ENCODE peak calls at places on chromosomes 16 and 17, in eight cellular contexts. W is GM12878; B is stomach; Z is ovary; I is sigmoid colon; X is kidney; T is testis; Q is CD8-positive, alpha-beta memory T cell. J is an unnamed sample.

GRCh38 chr16:3520398-3520797 is 19.6 kb downstream of the CLUAP1 start:
- DNase-seq in W (no peak), B (no peak), Z (no peak), I (peak; percentile 60), X (no peak), T (no peak), Q (no peak), J (no peak)

GRCh38 chr17:39928868-39929651 is 1.5 kb downstream of the LRRC3C start:
- DNase-seq in W (no peak), B (no peak), Z (no peak), I (no peak), X (no peak), T (no peak), Q (no peak), J (no peak)

GRCh38 chr16:87317766-87318121 is 552 bp upstream of the C16orf95 start:
- DNase-seq in W (no peak), B (peak; percentile 53), Z (peak; percentile 52), I (peak; percentile 84), X (peak; percentile 81), T (peak; percentile 69), Q (peak; percentile 67), J (peak; percentile 68)

GRCh38 chr17:12600349-12600748 is 65.3 kb upstream of the MYOCD start:
- DNase-seq in W (no peak), B (no peak), Z (no peak), I (no peak), X (no peak), T (no peak), Q (no peak), J (no peak)

GRCh38 chr17:81337449-81337848 is 42.3 kb upstream of the SLC38A10 start:
- DNase-seq in W (no peak), B (peak; percentile 81), Z (no peak), I (peak; percentile 64), X (peak; percentile 73), T (no peak), Q (no peak), J (no peak)

GRCh38 chr17:42165751-42166150 is 11.0 kb upstream of the RAB5C start:
- DNase-seq in W (no peak), B (no peak), Z (no peak), I (no peak), X (no peak), T (no peak), Q (no peak), J (no peak)

GRCh38 chr16:69055003-69055402 is 50.5 kb upstream of the HAS3 start:
- DNase-seq in W (no peak), B (no peak), Z (no peak), I (peak; percentile 2), X (no peak), T (no peak), Q (no peak), J (no peak)

GRCh38 chr16:69443809-69444611 is 19.6 kb downstream of the CYB5B start:
- DNase-seq in W (no peak), B (no peak), Z (peak; percentile 32), I (peak; percentile 84), X (no peak), T (peak; percentile 22), Q (no peak), J (no peak)

GRCh38 chr17:63740464-63741181 is 976 bp downstream of the STRADA start:
- DNase-seq in W (no peak), B (no peak), Z (no peak), I (no peak), X (no peak), T (no peak), Q (no peak), J (no peak)

GRCh38 chr16:85090873-85091521 is 21.3 kb downstream of the CIBAR2 start:
- DNase-seq in W (no peak), B (no peak), Z (no peak), I (no peak), X (no peak), T (no peak), Q (no peak), J (no peak)

GRCh38 chr16:85517780-85518179 is 95.3 kb upstream of the GSE1 start:
- DNase-seq in W (no peak), B (no peak), Z (no peak), I (no peak), X (peak; percentile 54), T (no peak), Q (no peak), J (no peak)

GRCh38 chr17:75983501-75984181 is 4.6 kb downstream of the TEN1 start:
- DNase-seq in W (no peak), B (peak; percentile 56), Z (no peak), I (no peak), X (peak; percentile 79), T (peak; percentile 61), Q (no peak), J (peak; percentile 62)

GRCh38 chr16:68985855-68986254 is 119.6 kb upstream of the HAS3 start:
- DNase-seq in W (no peak), B (no peak), Z (peak; percentile 30), I (no peak), X (no peak), T (no peak), Q (no peak), J (no peak)

GRCh38 chr16:28260193-28260592 is 32.1 kb upstream of the SBK1 start:
- DNase-seq in W (no peak), B (no peak), Z (no peak), I (no peak), X (no peak), T (no peak), Q (no peak), J (no peak)

DNA sequence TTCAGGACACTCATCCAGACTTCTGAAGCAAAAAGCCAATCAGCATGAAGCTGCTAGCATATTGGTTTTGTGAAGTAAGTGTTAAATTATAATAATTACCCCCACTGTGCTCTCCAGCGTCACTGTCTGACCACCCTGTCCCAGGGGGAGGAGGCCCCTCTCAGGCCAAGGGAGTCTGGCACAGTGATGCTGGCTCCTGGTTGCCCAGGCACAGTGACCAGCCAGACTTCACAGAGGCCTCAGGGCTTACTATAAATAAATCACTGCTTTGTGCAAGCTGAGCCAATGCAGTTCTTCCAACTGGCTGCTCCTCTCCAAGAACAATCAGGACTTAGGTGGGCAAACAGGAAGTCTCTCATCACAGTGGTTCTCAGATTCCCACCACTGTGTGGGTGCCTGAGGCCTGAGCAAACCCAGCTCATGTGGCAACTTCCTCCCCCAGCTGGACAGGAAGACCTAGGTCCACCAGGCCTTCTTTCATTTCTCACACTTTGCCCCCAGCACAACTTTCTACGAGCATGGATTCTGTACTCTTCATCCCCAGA is 1.7 kb upstream of the DBNDD1 start:
- DNase-seq in W (no peak), B (no peak), Z (no peak), I (no peak), X (no peak), T (no peak), Q (no peak), J (no peak)
- H3K4me3 ChIP-seq in W (no peak overlapping the region), B (no peak overlapping the region), Z (no peak overlapping the region), I (no peak overlapping the region), X (no peak overlapping the region), T (no peak overlapping the region), Q (no peak overlapping the region), J (no peak overlapping the region)

DNA sequence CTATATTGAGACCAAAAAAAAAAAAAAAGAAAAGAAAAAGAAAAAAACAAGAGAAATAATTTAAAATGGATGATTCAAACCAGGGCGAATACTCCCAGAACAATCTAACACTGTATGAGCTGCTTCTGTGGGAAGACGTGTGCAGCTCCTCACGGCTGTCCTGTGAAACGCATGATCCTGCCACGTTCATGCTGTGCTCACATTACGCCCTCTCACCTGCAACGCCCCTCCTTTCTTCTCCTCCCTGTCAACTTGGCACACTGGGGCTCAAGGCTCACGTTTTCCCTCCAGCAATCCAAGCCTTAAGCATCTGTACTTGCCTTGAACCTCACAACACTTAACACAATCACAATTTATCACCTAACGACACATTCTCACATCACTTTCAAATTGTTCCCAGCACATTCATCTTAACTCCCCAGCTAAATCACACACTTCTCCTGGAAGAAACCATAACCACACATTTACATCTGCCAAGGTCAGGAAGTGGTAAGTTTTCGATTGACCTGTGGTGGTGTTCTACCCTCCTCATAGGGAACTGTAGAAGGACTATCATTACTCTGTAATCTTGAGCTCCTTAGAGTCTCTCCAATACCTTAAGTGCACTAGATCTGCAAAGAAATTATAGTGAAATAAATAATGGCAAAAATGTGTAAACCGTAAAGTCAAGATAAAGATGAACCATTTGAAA is 29.1 kb downstream of the MBTPS1 start:
- DNase-seq in W (no peak), B (no peak), Z (no peak), I (no peak), X (no peak), T (no peak), Q (no peak), J (no peak)
- H3K36me3 ChIP-seq in W (peaks cover 42% of the 10 kb centered on the region), B (peaks cover 63% of the 10 kb centered on the region), Z (peaks cover 3% of the 10 kb centered on the region), I (peaks cover 49% of the 10 kb centered on the region), X (peaks cover 56% of the 10 kb centered on the region), T (no peaks in the 10 kb centered on the region), Q (peaks cover 50% of the 10 kb centered on the region), J (peaks cover 6% of the 10 kb centered on the region)

GRCh38 chr17:78121801-78122220 is 6.7 kb downstream of the TMC6 start:
- DNase-seq in W (no peak), B (no peak), Z (no peak), I (no peak), X (no peak), T (no peak), Q (no peak), J (peak; percentile 29)

GRCh38 chr17:78120971-78121800 is 7.4 kb downstream of the TMC6 start:
- DNase-seq in W (no peak), B (no peak), Z (no peak), I (no peak), X (peak; percentile 77), T (no peak), Q (peak; percentile 81), J (no peak)

GRCh38 chr17:78118801-78119241 is 9.7 kb downstream of the TMC6 start:
- DNase-seq in W (no peak), B (no peak), Z (no peak), I (no peak), X (peak; percentile 80), T (no peak), Q (peak; percentile 45), J (no peak)

GRCh38 chr17:78122221-78122990 is 6.1 kb downstream of the TMC6 start:
- DNase-seq in W (no peak), B (no peak), Z (no peak), I (no peak), X (no peak), T (no peak), Q (peak; percentile 67), J (peak; percentile 44)

GRCh38 chr17:78120537-78120936 is 8.0 kb downstream of the TMC6 start:
- DNase-seq in W (no peak), B (no peak), Z (no peak), I (no peak), X (no peak), T (no peak), Q (peak; percentile 42), J (no peak)
- H3K27ac ChIP-seq in W (no peak overlapping the region), B (no peak overlapping the region), Z (no peak overlapping the region), I (no peak overlapping the region), X (no peak overlapping the region), T (no peak overlapping the region), Q (no peak overlapping the region), J (no peak overlapping the region)

DNA sequence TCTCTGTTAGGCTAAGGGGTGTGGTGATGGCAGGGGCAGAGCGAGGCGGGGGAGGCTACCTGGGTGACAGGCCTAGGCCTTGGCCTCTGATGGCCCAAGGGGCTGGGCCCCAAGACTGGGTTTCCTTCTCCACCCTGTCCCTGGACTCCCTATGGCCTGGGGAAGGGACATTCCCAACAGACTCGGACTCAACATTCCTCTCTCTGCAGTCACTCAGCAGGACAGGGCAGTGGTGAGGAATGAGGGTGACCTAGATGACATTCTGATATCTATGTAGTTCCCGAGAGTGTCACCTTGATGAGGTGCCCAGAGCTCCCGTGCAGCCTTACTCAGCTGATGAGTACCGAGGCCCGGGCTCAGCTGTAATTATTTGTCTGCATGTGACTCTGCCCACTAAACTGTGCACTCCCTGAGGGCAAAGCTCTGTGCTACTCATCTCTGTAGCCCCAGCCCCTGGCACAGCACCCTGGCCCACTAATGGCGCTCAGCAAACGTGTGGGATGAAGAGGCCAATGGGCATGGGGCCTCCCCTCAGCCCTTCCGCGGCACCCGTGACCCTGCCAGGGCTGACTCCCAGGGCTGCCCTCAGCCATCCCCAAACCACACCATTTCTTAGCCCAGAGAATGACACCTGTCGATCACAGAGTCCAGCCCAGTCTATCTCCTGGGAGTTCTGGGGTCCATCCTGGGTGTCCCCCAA is 2.2 kb downstream of the PLCD3 start:
- DNase-seq in W (no peak), B (peak; percentile 62), Z (no peak), I (peak; percentile 63), X (peak; percentile 56), T (no peak), Q (no peak), J (no peak)
- H3K4me3 ChIP-seq in W (no peak overlapping the region), B (peak overlapping the region; percentile 94), Z (no peak overlapping the region), I (no peak overlapping the region), X (no peak overlapping the region), T (no peak overlapping the region), Q (no peak overlapping the region), J (no peak overlapping the region)